ENCODE peak calls at places on chromosomes 1 and 21, in seven cellular contexts. C, G, V, K, D, M and N are unnamed samples.

GRCh38 chr1:23611601-23612327 is 52.5 kb upstream of the ID3 start:
- DNase-seq in C (no peak), G (no peak), K (no peak), D (peak), V (no peak), M (peak), N (no peak)

GRCh38 chr1:36133484-36133883 is 8.5 kb upstream of the COL8A2 start:
- DNase-seq in D (no peak), K (peak), G (peak), C (peak), V (no peak), M (no peak), N (peak)

GRCh38 chr1:8947127-8947691 is 1.5 kb downstream of the CA6 start:
- DNase-seq in C (no peak), K (no peak), G (no peak), D (no peak), M (no peak), V (no peak), N (no peak)

GRCh38 chr1:184555665-184556641 is 169.1 kb downstream of the C1orf21 start:
- DNase-seq in D (no peak), M (no peak), V (no peak), G (no peak), K (no peak), C (no peak), N (no peak)

GRCh38 chr1:185694081-185694480 is 40.1 kb upstream of the HMCN1 start:
- DNase-seq in V (no peak), C (no peak), M (peak), K (no peak), D (no peak), G (no peak), N (no peak)

GRCh38 chr1:220067246-220068204 is 21.2 kb upstream of the EPRS1 start:
- DNase-seq in K (no peak), V (no peak), M (no peak), C (no peak), D (no peak), G (no peak), N (no peak)

GRCh38 chr1:10211805-10212405 is 1.5 kb downstream of the KIF1B start:
- DNase-seq in G (no peak), K (no peak), C (peak), M (no peak), D (no peak), V (no peak), N (no peak)

GRCh38 chr1:7376676-7377075 is 394.4 kb upstream of the VAMP3 start:
- DNase-seq in C (no peak), V (no peak), G (no peak), M (no peak), D (no peak), K (no peak), N (no peak)

GRCh38 chr1:177983824-177984528 is 14.1 kb upstream of the SEC16B start:
- DNase-seq in D (no peak), C (peak), M (no peak), V (peak), G (peak), K (peak), N (peak)

GRCh38 chr1:221892301-221892830 is 150.5 kb upstream of the DUSP10 start:
- DNase-seq in K (no peak), G (no peak), D (no peak), M (no peak), V (no peak), C (no peak), N (no peak)

GRCh38 chr1:93332368-93332767 is 13.3 kb upstream of the DR1 start:
- DNase-seq in M (no peak), V (no peak), C (no peak), K (no peak), G (no peak), D (no peak), N (no peak)

GRCh38 chr1:211632808-211633522 is 42.5 kb downstream of the NEK2 start:
- DNase-seq in K (no peak), V (no peak), M (no peak), D (no peak), G (no peak), C (no peak), N (no peak)

GRCh38 chr1:152924191-152924590 is 15.8 kb downstream of the IVL start:
- DNase-seq in M (no peak), K (no peak), C (no peak), V (no peak), D (no peak), G (no peak), N (no peak)

GRCh38 chr21:33914188-33914587 is 1.4 kb downstream of the ATP5PO start:
- DNase-seq in V (no peak), C (no peak), K (no peak), M (no peak), G (no peak), D (no peak), N (no peak)

GRCh38 chr1:5164155-5164554 is 509.7 kb downstream of the AJAP1 start:
- DNase-seq in C (no peak), K (no peak), M (no peak), G (no peak), V (no peak), D (no peak), N (no peak)

GRCh38 chr1:75520862-75521261 is 90.1 kb downstream of the SLC44A5 start:
- DNase-seq in M (no peak), K (no peak), C (no peak), G (no peak), V (no peak), D (no peak), N (no peak)

GRCh38 chr1:118184737-118185082 is 318 bp downstream of the SPAG17 start:
- DNase-seq in K (no peak), M (no peak), V (no peak), G (no peak), C (no peak), D (no peak), N (peak)

GRCh38 chr1:240149488-240150094 is 57.9 kb downstream of the FMN2 start:
- DNase-seq in D (no peak), G (no peak), M (peak), C (no peak), K (peak), V (peak), N (peak)

GRCh38 chr1:88341436-88341835 is 342.6 kb upstream of the PKN2 start:
- DNase-seq in M (no peak), K (no peak), C (no peak), D (no peak), G (no peak), V (peak), N (no peak)

GRCh38 chr21:45378258-45378966 is 26.6 kb upstream of the COL18A1 start:
- DNase-seq in K (peak), D (no peak), V (no peak), C (peak), G (peak), M (no peak), N (peak)

GRCh38 chr1:116511459-116512019 is 59.3 kb downstream of the CD58 start:
- DNase-seq in C (no peak), M (no peak), V (no peak), K (no peak), G (no peak), D (no peak), N (no peak)

GRCh38 chr1:41622859-41623732 is 138.6 kb upstream of the EDN2 start:
- DNase-seq in D (no peak), V (no peak), G (no peak), K (no peak), C (no peak), M (peak), N (no peak)

GRCh38 chr21:44946254-44947041 is 6.6 kb downstream of the SLX9 start:
- DNase-seq in D (no peak), M (no peak), K (no peak), C (peak), V (no peak), G (no peak), N (no peak)

GRCh38 chr1:107965112-107965991 is at the start of gene VAV3:
- DNase-seq in G (peak), M (peak), C (peak), D (no peak), K (no peak), V (peak), N (peak)